ENCODE peak calls at places on chromosomes 2 and 18, in ten cellular contexts. Y is left lung, J is HCT116, Z is endothelial cell, M is right lobe of liver, W is progenitor cell of endocrine pancreas, E is RWPE1, F is GM13977, X is fibroblast of pulmonary artery, P is GM12864. B is an unnamed sample.

GRCh38 chr2:24054366-24055010 is 4.9 kb downstream of the FKBP1B start:
- DNase-seq in X (no peak), M (no peak), E (no peak), P (no peak), Y (no peak), F (no peak), Z (no peak), W (no peak), J (no peak), B (no peak)

GRCh38 chr2:156333951-156334495 is 1.5 kb upstream of the NR4A2 start:
- DNase-seq in J (no peak), Y (peak; percentile 95), X (peak; percentile 69), E (peak; percentile 32), F (no peak), P (no peak), Z (peak; percentile 83), W (peak; percentile 58), M (peak; percentile 81), B (no peak)

GRCh38 chr18:46333371-46334199 is 229.4 kb downstream of the HAUS1 start:
- DNase-seq in Y (peak; percentile 71), F (no peak), W (peak; percentile 47), Z (peak; percentile 18), E (peak; percentile 19), X (no peak), M (peak; percentile 58), J (peak; percentile 22), P (no peak), B (peak; percentile 83)

GRCh38 chr2:118589726-118590125 is 257.7 kb downstream of the EN1 start:
- DNase-seq in X (no peak), M (no peak), P (no peak), J (no peak), E (no peak), W (no peak), Z (no peak), F (no peak), Y (no peak), B (no peak)

GRCh38 chr2:101736861-101737291 is 39.4 kb downstream of the MAP4K4 start:
- DNase-seq in Z (no peak), Y (no peak), P (no peak), E (peak; percentile 85), M (no peak), F (no peak), X (peak; percentile 85), J (no peak), W (no peak), B (no peak)

GRCh38 chr2:73851274-73851673 is 22.5 kb downstream of the STAMBP start:
- DNase-seq in J (peak; percentile 33), F (no peak), E (peak; percentile 24), P (no peak), Y (no peak), M (no peak), X (peak; percentile 3), W (no peak), Z (no peak), B (no peak)

GRCh38 chr2:17579605-17580318 is 39.3 kb downstream of the VSNL1 start:
- DNase-seq in E (no peak), Z (no peak), M (no peak), F (no peak), J (peak; percentile 85), Y (no peak), W (no peak), X (no peak), P (no peak), B (no peak)

GRCh38 chr2:24793752-24794477 is 690 bp downstream of the CENPO start:
- DNase-seq in W (no peak), X (peak; percentile 31), Z (peak; percentile 37), M (no peak), F (peak; percentile 28), Y (no peak), E (peak; percentile 12), J (no peak), P (no peak), B (no peak)

GRCh38 chr2:169090133-169090820 is 20.9 kb downstream of the DHRS9 start:
- DNase-seq in J (no peak), P (no peak), X (no peak), E (no peak), Y (no peak), W (no peak), M (no peak), Z (no peak), F (no peak), B (no peak)

GRCh38 chr2:43412121-43412753 is 183.6 kb downstream of the THADA start:
- DNase-seq in M (no peak), P (no peak), Y (no peak), J (no peak), F (no peak), E (peak; percentile 41), W (no peak), X (peak; percentile 41), Z (no peak), B (no peak)

GRCh38 chr2:128365217-128365905 is 46.7 kb upstream of the HS6ST1 start:
- DNase-seq in Y (no peak), E (no peak), M (no peak), P (no peak), W (no peak), F (no peak), J (no peak), X (no peak), Z (no peak), B (no peak)

GRCh38 chr2:151409601-151410484 is at the start of gene RIF1:
- DNase-seq in X (peak; percentile 92), M (peak; percentile 87), J (peak; percentile 96), W (peak; percentile 82), E (peak; percentile 94), Y (peak; percentile 97), P (peak; percentile 44), Z (peak; percentile 83), F (peak; percentile 88), B (peak; percentile 79)

GRCh38 chr2:236338495-236339184 is 74.4 kb upstream of the ASB18 start:
- DNase-seq in W (no peak), Y (no peak), F (no peak), E (no peak), X (peak; percentile 33), P (no peak), Z (peak; percentile 71), M (no peak), J (no peak), B (no peak)

DNA sequence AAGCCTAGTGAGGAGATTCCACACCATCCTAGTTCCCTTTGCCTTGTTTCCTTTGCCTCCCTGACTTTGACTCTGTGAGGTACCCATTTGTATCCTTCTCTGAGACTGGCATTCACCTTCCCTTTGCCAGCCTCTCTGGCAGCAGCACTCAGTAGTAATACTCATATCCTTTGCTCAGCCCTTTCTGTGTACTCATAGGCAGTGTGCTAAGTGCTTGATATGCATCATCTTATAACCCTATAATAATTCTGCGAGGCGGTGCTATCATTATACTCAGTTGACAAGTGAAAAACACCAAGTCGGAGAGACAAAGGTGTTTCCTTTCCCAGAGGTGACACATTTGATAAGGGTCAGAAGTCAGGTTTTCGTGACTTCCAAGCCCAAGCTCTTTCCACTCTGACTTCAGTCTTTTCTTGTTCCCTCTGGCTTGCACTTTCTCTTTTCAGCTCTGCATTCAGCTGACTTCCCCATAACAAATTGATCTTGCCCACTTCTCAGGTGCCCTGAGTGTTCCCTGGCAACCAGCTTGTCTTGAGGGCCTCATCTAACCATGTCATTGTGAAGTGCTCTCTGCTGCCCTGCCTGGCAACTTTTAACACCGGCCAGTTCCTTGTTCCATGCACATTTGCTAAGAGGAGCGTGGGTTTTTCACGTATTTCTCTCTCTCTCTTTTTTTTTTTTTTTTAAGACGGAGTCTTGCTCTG is 94.6 kb upstream of the UPP2 start:
- DNase-seq in Y (no peak), J (no peak), M (no peak), X (no peak), W (no peak), P (no peak), E (no peak), Z (no peak), F (no peak), B (no peak)
- TF ChIP-seq CTCF in Y (no peak), J (no peak), M (no peak), X (no peak), W (peak; percentile 36), P (no peak), E (no peak), Z (no peak), F (no peak), B (no peak)

DNA sequence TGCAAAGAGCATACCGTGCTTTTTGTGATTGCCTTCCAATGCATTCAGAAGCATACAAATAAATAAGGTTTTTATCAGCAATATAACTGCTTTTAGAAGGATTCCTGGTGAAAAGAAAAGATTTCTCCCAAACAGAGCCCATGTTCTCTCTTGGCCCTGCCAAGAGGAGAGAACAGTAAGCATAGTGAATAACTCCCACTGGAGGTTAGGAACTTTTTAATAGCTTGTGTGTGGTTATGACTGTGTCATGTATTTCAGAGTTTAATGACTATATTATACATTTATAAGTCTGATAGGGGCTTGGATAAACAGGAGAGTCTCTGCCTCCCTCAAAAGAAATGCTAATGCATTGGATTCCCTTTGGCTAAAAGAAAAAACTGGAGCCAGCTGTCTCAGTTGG is 62.9 kb upstream of the SPRED2 start:
- DNase-seq in J (no peak), W (no peak), E (no peak), F (no peak), Y (no peak), Z (no peak), X (no peak), M (no peak), P (no peak), B (no peak)
- TF ChIP-seq CTCF in J (no peak), W (no peak), E (no peak), F (no peak), Y (no peak), Z (no peak), X (no peak), M (no peak), P (no peak), B (no peak)

DNA sequence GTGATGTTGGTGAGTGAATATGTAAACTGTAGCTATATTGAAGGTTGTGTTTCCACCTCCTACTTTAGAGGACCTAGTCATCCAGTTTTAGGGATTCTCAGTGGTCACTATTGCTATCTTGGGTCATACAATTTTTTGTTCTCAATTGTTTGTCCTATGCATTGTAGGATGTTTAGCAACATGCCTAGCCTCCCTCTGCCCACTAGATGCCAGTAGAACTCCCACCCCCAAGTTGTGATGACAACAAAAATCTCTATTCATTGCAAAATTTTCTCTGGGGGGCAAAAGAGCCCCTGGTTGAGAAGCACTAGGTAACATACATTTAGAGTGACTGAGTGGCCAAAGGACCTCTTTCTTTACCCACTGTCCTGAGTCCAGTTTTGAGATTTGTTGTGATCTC is 87.3 kb downstream of the LRRTM4 start:
- DNase-seq in Z (no peak), Y (no peak), E (no peak), X (no peak), J (no peak), F (no peak), P (no peak), M (no peak), W (no peak), B (no peak)
- TF ChIP-seq CTCF in Z (peak; percentile 18), Y (no peak), E (no peak), X (no peak), J (no peak), F (peak; percentile 2), P (no peak), M (peak; percentile 26), W (peak; percentile 21), B (no peak)

DNA sequence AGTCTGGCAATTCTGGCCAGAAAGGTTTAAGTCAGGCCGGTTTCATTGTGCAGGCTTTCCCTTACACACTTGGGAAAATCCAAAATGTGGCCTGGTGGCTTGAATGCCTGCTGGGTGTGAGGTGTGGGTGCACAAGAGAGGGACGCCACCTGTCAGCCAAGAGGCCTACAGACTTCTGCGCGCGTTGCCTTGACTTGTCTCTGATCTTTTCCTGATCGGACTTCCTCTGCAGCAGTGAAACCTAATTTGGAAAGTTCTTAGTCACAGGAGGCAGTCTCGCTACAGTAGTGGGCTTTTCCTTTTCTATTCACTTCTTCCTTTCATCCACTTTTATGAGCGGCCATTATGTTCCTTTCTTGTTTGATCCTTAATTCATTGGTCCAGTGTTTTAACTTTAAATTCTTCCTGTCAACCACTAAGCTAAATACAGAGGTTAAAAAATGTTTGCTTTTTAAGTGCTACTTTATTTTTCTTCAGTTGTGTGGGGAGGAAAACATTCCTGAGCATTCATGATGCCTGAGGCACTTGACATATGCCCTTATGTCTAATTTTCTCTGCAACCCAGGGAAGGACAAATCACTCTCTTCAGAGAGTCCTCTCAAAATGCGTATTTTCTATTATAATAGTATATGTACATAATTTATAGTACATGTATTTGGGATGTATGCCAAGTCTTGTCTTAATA is 129.0 kb downstream of the WDSUB1 start:
- DNase-seq in E (peak; percentile 59), M (no peak), W (no peak), Y (no peak), P (no peak), F (no peak), Z (no peak), J (no peak), X (no peak), B (no peak)
- TF ChIP-seq CTCF in E (no peak), M (no peak), W (no peak), Y (no peak), P (no peak), F (no peak), Z (no peak), J (no peak), X (no peak), B (no peak)